ENCODE peak calls at places on chromosomes 7 and 10, in four cellular contexts. H is kidney; B is neural progenitor cell; Z is effector memory CD4-positive, alpha-beta T cell. O is an unnamed sample.

GRCh38 chr7:51346136-51346535 is 29.5 kb upstream of the COBL start:
- DNase-seq in H (no peak), B (no peak), Z (no peak), O (no peak)

GRCh38 chr10:77350711-77351119 is 286.9 kb downstream of the KCNMA1 start:
- DNase-seq in H (no peak), B (no peak), Z (no peak), O (no peak)

GRCh38 chr7:50713357-50713965 is 69.2 kb downstream of the GRB10 start:
- DNase-seq in H (no peak), B (no peak), Z (no peak), O (no peak)

GRCh38 chr7:2321020-2321419 is 6.8 kb upstream of the SNX8 start:
- DNase-seq in H (no peak), B (peak), Z (no peak), O (no peak)

GRCh38 chr10:49177391-49178355 is 10.5 kb downstream of the TMEM273 start:
- DNase-seq in H (no peak), B (no peak), Z (peak), O (no peak)

GRCh38 chr10:61390841-61391240 is 62.3 kb downstream of the TMEM26 start:
- DNase-seq in H (no peak), B (no peak), Z (no peak), O (no peak)

GRCh38 chr10:71354771-71355170 is 35.7 kb downstream of the SLC29A3 start:
- DNase-seq in H (no peak), B (no peak), Z (no peak), O (no peak)

GRCh38 chr10:4650572-4650971 is 175.4 kb upstream of the AKR1E2 start:
- DNase-seq in H (no peak), B (no peak), Z (no peak), O (no peak)

GRCh38 chr7:155951554-155952158 is 139.4 kb upstream of the SHH start:
- DNase-seq in H (peak), B (no peak), Z (no peak), O (no peak)

GRCh38 chr10:3068968-3069737 is 1.8 kb downstream of the PFKP start:
- DNase-seq in H (no peak), B (peak), Z (no peak), O (no peak)

GRCh38 chr7:47795631-47796030 is 152.6 kb downstream of the PKD1L1 start:
- DNase-seq in H (no peak), B (no peak), Z (no peak), O (no peak)

GRCh38 chr10:133279266-133279960 is 2.7 kb upstream of the ADAM8 start:
- DNase-seq in H (no peak), B (no peak), Z (no peak), O (no peak)

GRCh38 chr10:109914966-109915365 is 8.3 kb downstream of the XPNPEP1 start:
- DNase-seq in H (no peak), B (no peak), Z (peak), O (no peak)

GRCh38 chr7:128783143-128783799 is 7.7 kb upstream of the OPN1SW start:
- DNase-seq in H (peak), B (peak), Z (no peak), O (no peak)

GRCh38 chr10:52092390-52092789 is 221.7 kb upstream of the DKK1 start:
- DNase-seq in H (no peak), B (no peak), Z (no peak), O (no peak)

GRCh38 chr7:91940572-91941341 is at the start of gene AKAP9:
- DNase-seq in H (peak), B (peak), Z (peak), O (peak)

GRCh38 chr7:102806613-102807012 is 57.8 kb downstream of the FAM185A start:
- DNase-seq in H (no peak), B (no peak), Z (no peak), O (no peak)

GRCh38 chr7:102813256-102814024 is 64.6 kb downstream of the FAM185A start:
- DNase-seq in H (no peak), B (no peak), Z (no peak), O (no peak)

GRCh38 chr7:102814025-102814471 is 65.2 kb downstream of the FAM185A start:
- DNase-seq in H (no peak), B (no peak), Z (no peak), O (no peak)

GRCh38 chr7:102811942-102812678 is 63.3 kb downstream of the FAM185A start:
- DNase-seq in H (no peak), B (no peak), Z (no peak), O (no peak)

DNA sequence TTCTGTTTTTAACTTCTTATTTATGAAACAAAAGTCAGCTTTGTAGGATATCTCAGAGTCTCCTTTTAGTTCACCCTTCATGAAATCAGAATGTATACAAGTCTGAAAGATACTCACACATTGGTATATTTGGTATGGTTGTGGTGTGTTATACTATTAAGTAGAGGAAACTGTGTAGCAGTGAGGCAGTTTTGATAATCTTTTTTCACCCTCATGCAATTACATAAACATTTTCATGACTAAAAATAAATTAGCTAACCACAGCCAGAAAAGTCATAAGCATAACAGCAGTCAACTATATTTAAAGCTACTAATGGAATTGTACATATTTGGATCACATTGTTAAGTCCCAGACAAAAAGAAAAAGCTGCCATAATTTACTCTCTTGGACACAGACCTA is 62.1 kb downstream of the FAM185A start:
- DNase-seq in H (no peak), B (no peak), Z (no peak), O (no peak)
- H3K27ac ChIP-seq in H (no peak), B (no peak), Z (no peak), O (no peak)

GRCh38 chr10:108583827-108584226 is 1339.5 kb downstream of the XPNPEP1 start:
- DNase-seq in H (no peak), B (no peak), Z (no peak), O (no peak)
- H3K27ac ChIP-seq in H (no peak), B (no peak), Z (no peak), O (no peak)

DNA sequence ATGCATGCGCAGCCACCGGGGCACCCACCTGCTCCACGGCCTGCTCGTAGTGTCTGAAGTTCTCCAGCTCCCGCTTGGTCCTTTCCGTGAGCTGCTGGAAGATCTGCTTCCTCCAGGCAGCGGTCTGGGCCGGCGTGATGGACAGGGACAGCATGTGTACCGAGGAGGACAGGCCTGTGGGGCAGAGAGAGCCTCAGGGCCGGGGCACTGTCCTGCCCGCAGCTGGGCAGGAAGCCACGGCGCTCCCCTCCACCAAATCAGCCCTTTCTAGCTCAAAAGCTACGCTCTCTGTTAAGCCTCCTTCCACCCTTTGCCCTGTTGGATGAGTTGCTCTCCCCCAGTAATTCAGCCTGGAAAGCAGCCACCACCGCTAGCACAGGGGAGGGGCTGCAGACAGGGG is 19.2 kb downstream of the TECPR1 start:
- DNase-seq in H (no peak), B (no peak), Z (no peak), O (no peak)
- H3K27ac ChIP-seq in H (no peak), B (no peak), Z (no peak), O (no peak)

DNA sequence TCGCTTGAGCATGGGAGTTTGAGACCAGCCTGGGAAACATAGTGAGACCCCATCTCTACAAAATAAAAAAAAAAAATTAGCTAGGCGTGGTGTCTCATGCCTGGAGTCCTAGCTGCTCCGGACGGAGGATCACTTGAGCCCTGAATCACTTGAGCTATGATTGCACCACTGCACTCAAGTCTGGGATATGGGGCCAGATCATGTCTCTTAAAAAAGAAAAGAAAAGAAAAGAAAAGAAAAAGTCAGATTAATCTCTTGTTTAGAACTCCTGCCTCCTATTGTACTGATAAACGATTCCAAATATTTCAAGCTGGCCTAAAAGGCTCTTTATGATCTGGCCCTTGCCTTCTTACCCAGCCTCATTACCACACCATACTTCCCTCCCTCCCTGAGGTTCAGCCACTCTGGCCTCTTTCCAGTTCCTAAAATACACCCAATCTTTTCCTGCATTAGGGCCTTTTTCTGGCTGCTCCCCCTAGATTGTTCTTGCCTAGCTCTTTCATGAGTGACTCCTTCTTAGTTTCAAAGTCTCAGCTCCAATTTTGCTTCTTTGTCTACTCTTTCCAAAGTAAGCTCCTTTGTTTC is 41.7 kb downstream of the VCL start:
- DNase-seq in H (no peak), B (no peak), Z (no peak), O (no peak)
- H3K27ac ChIP-seq in H (no peak), B (peak), Z (no peak), O (peak)

GRCh38 chr7:142328551-142328950 is 70.7 kb upstream of the PRSS58 start:
- DNase-seq in H (no peak), B (no peak), Z (no peak), O (no peak)
- H3K27ac ChIP-seq in H (no peak), B (no peak), Z (no peak), O (no peak)

GRCh38 chr7:13988765-13989137 is 715 bp downstream of the ETV1 start:
- DNase-seq in H (no peak), B (peak), Z (no peak), O (no peak)

GRCh38 chr7:13987395-13987794 is 2.1 kb downstream of the ETV1 start:
- DNase-seq in H (no peak), B (no peak), Z (no peak), O (no peak)

GRCh38 chr7:13989138-13989943 is at the start of gene ETV1:
- DNase-seq in H (peak), B (peak), Z (no peak), O (peak)

GRCh38 chr7:13986208-13986607 is 3.3 kb downstream of the ETV1 start:
- DNase-seq in H (no peak), B (peak), Z (no peak), O (no peak)

DNA sequence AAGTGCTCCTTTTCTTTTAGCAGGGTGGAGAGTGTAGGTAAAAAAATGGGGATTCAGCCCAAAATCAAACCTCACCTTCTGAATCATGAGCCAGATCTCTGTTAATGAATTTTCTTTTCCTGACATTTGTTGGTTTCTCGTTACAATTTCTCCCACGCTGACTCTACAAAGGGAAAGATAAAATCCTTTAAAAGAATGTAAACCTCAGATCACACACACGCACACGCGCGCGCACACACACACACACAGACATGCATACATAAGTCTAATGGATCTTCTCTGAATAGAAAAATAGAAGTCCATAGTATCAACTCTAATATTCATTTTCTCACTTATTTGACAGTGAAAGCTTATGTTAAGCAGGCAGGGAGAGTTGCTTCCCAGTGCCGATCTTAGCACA is 1.5 kb downstream of the ETV1 start:
- DNase-seq in H (no peak), B (peak), Z (no peak), O (no peak)
- H3K27ac ChIP-seq in H (no peak), B (no peak), Z (no peak), O (peak)

GRCh38 chr10:86753056-86753455 is 3.4 kb upstream of the BMPR1A start:
- DNase-seq in H (no peak), B (no peak), Z (no peak), O (no peak)

GRCh38 chr10:86749835-86750234 is 6.6 kb upstream of the BMPR1A start:
- DNase-seq in H (no peak), B (no peak), Z (no peak), O (no peak)

GRCh38 chr10:86751477-86751876 is 4.9 kb upstream of the BMPR1A start:
- DNase-seq in H (no peak), B (no peak), Z (no peak), O (no peak)

GRCh38 chr10:86753638-86754434 is 2.6 kb upstream of the BMPR1A start:
- DNase-seq in H (no peak), B (no peak), Z (no peak), O (peak)

GRCh38 chr10:86752311-86752710 is 4.1 kb upstream of the BMPR1A start:
- DNase-seq in H (no peak), B (no peak), Z (no peak), O (no peak)
- H3K27ac ChIP-seq in H (no peak), B (no peak), Z (no peak), O (no peak)

GRCh38 chr10:89550509-89550908 is 15.1 kb upstream of the SLC16A12 start:
- DNase-seq in H (no peak), B (no peak), Z (no peak), O (no peak)
- H3K27ac ChIP-seq in H (no peak), B (no peak), Z (no peak), O (no peak)